ENCODE peak calls at places on chromosomes 1 and 21, in six cellular contexts. X, P, N, G, M and Q are unnamed samples.

GRCh38 chr21:40421121-40421520 is 425.8 kb downstream of the DSCAM start:
- DNase-seq in X (no peak), P (no peak), N (no peak), G (no peak), M (no peak), Q (no peak)

GRCh38 chr1:224498574-224499170 is 64.1 kb upstream of the WDR26 start:
- DNase-seq in X (no peak), P (no peak), N (no peak), G (peak; percentile 92), M (peak; percentile 89), Q (no peak)

GRCh38 chr1:99506631-99507030 is 139.3 kb upstream of the PALMD start:
- DNase-seq in X (no peak), P (no peak), N (no peak), G (no peak), M (no peak), Q (no peak)

GRCh38 chr1:167297222-167298214 is 76.8 kb downstream of the POU2F1 start:
- DNase-seq in X (no peak), P (no peak), N (no peak), G (peak; percentile 70), M (no peak), Q (no peak)

GRCh38 chr1:18989176-18989799 is 32.8 kb upstream of the IFFO2 start:
- DNase-seq in X (no peak), P (no peak), N (no peak), G (no peak), M (no peak), Q (no peak)

GRCh38 chr1:86195281-86195680 is 38.7 kb upstream of the COL24A1 start:
- DNase-seq in X (no peak), P (no peak), N (no peak), G (no peak), M (no peak), Q (no peak)

GRCh38 chr1:79614762-79615161 is 608.2 kb upstream of the ADGRL4 start:
- DNase-seq in X (no peak), P (no peak), N (no peak), G (peak; percentile 6), M (no peak), Q (no peak)

GRCh38 chr1:59900640-59901039 is 25.9 kb downstream of the CYP2J2 start:
- DNase-seq in X (no peak), P (no peak), N (no peak), G (no peak), M (no peak), Q (no peak)

GRCh38 chr1:20448626-20449215 is 37.3 kb downstream of the CAMK2N1 start:
- DNase-seq in X (no peak), P (no peak), N (no peak), G (no peak), M (no peak), Q (no peak)

GRCh38 chr1:51019811-51020210 is 49.8 kb downstream of the CDKN2C start:
- DNase-seq in X (no peak), P (no peak), N (no peak), G (no peak), M (no peak), Q (no peak)

GRCh38 chr1:243313635-243314536 is 58.0 kb downstream of the SDCCAG8 start:
- DNase-seq in X (no peak), P (no peak), N (no peak), G (no peak), M (no peak), Q (no peak)

GRCh38 chr1:53626576-53626975 is 112.4 kb downstream of the GLIS1 start:
- DNase-seq in X (no peak), P (no peak), N (no peak), G (no peak), M (no peak), Q (no peak)

GRCh38 chr1:107559881-107560280 is 405.1 kb downstream of the VAV3 start:
- DNase-seq in X (no peak), P (no peak), N (no peak), G (no peak), M (peak; percentile 50), Q (no peak)